ENCODE peak calls at places on chromosomes 3 and 15, in nine cellular contexts. R is cardiac muscle cell; J is colonic mucosa; Z is upper lobe of right lung; M is A549; H is astrocyte; C is CD4-positive, alpha-beta T cell; L is IMR-90; B is transverse colon. O is an unnamed sample. For H3K9me3, the result is how much of the 10 kb centered on the place peaks cover.

GRCh38 chr3:72523409-72524172 is 324.7 kb downstream of the SHQ1 start:
- DNase-seq in R (no peak), J (peak), Z (no peak), M (no peak), H (no peak), C (no peak), L (no peak), B (peak), O (peak)

GRCh38 chr3:75332784-75333183 is 331.3 kb upstream of the FRG2C start:
- DNase-seq in R (no peak), J (no peak), Z (no peak), M (no peak), H (peak), C (no peak), L (peak), B (no peak), O (no peak)

GRCh38 chr3:188584958-188585689 is 431.2 kb downstream of the LPP start:
- DNase-seq in R (peak), J (no peak), Z (no peak), M (no peak), H (no peak), C (no peak), L (peak), B (no peak), O (no peak)

GRCh38 chr3:160675566-160676124 is 1.3 kb upstream of the ARL14 start:
- DNase-seq in R (no peak), J (peak), Z (no peak), M (no peak), H (no peak), C (no peak), L (no peak), B (no peak), O (no peak)

GRCh38 chr3:53846134-53846850 is at the start of the genes CHDH and IL17RB:
- DNase-seq in R (peak), J (peak), Z (peak), M (peak), H (no peak), C (no peak), L (no peak), B (peak), O (peak)

GRCh38 chr3:58042947-58043707 is 34.9 kb downstream of the FLNB start:
- DNase-seq in R (no peak), J (no peak), Z (no peak), M (no peak), H (no peak), C (no peak), L (no peak), B (no peak), O (no peak)

GRCh38 chr3:45647148-45647619 is 42.0 kb upstream of the SACM1L start:
- DNase-seq in R (no peak), J (peak), Z (no peak), M (peak), H (peak), C (no peak), L (peak), B (no peak), O (no peak)

GRCh38 chr3:112032377-112032776 is 2.2 kb upstream of the TMPRSS7 start:
- DNase-seq in R (peak), J (no peak), Z (no peak), M (no peak), H (no peak), C (no peak), L (no peak), B (no peak), O (no peak)

GRCh38 chr3:139935071-139935865 is at the start of gene CLSTN2:
- DNase-seq in R (peak), J (peak), Z (peak), M (peak), H (peak), C (no peak), L (no peak), B (peak), O (no peak)

GRCh38 chr3:172658344-172659245 is 52.3 kb downstream of the NCEH1 start:
- DNase-seq in R (no peak), J (no peak), Z (no peak), M (peak), H (peak), C (no peak), L (peak), B (no peak), O (no peak)

GRCh38 chr3:138336454-138336853 is 6.8 kb upstream of the NME9 start:
- DNase-seq in R (no peak), J (no peak), Z (no peak), M (no peak), H (no peak), C (no peak), L (no peak), B (no peak), O (no peak)

GRCh38 chr3:110180733-110181132 is 843.4 kb upstream of the DPPA4 start:
- DNase-seq in R (no peak), J (no peak), Z (no peak), M (no peak), H (no peak), C (no peak), L (peak), B (no peak), O (no peak)

GRCh38 chr3:187021748-187022402 is 91.5 kb downstream of the ST6GAL1 start:
- DNase-seq in R (no peak), J (peak), Z (no peak), M (peak), H (no peak), C (no peak), L (no peak), B (no peak), O (no peak)

GRCh38 chr15:36887214-36888017 is 212.9 kb downstream of the MEIS2 start:
- DNase-seq in R (peak), J (no peak), Z (no peak), M (no peak), H (peak), C (no peak), L (no peak), B (no peak), O (no peak)

GRCh38 chr3:181265750-181266333 is 276.3 kb upstream of the DNAJC19 start:
- DNase-seq in R (no peak), J (no peak), Z (no peak), M (no peak), H (no peak), C (no peak), L (no peak), B (no peak), O (no peak)

GRCh38 chr15:35624881-35625280 is 78.9 kb upstream of the DPH6 start:
- DNase-seq in R (no peak), J (peak), Z (peak), M (no peak), H (peak), C (no peak), L (peak), B (no peak), O (peak)

GRCh38 chr3:11305509-11305908 is 33.3 kb downstream of the ATG7 start:
- DNase-seq in R (no peak), J (no peak), Z (no peak), M (peak), H (no peak), C (no peak), L (peak), B (no peak), O (no peak)

GRCh38 chr3:168165390-168166269 is 69.9 kb upstream of the GOLIM4 start:
- DNase-seq in R (peak), J (peak), Z (no peak), M (peak), H (peak), C (no peak), L (peak), B (peak), O (peak)

GRCh38 chr3:102238362-102238761 is 196.5 kb upstream of the ZPLD1 start:
- DNase-seq in R (no peak), J (peak), Z (no peak), M (no peak), H (no peak), C (no peak), L (no peak), B (peak), O (no peak)

GRCh38 chr3:122169911-122170310 is 13.6 kb upstream of the CASR start:
- DNase-seq in R (no peak), J (no peak), Z (no peak), M (no peak), H (no peak), C (no peak), L (no peak), B (no peak), O (no peak)

GRCh38 chr3:160588023-160588422 is 22.7 kb upstream of the KPNA4 start:
- DNase-seq in R (no peak), J (no peak), Z (no peak), M (no peak), H (no peak), C (no peak), L (no peak), B (no peak), O (no peak)

GRCh38 chr15:49036650-49037545 is 9.3 kb downstream of the SECISBP2L start:
- DNase-seq in R (no peak), J (no peak), Z (no peak), M (no peak), H (peak), C (no peak), L (peak), B (no peak), O (no peak)

GRCh38 chr15:95208071-95208470 is 976.7 kb downstream of the MCTP2 start:
- DNase-seq in R (no peak), J (no peak), Z (no peak), M (no peak), H (no peak), C (no peak), L (no peak), B (no peak), O (no peak)

DNA sequence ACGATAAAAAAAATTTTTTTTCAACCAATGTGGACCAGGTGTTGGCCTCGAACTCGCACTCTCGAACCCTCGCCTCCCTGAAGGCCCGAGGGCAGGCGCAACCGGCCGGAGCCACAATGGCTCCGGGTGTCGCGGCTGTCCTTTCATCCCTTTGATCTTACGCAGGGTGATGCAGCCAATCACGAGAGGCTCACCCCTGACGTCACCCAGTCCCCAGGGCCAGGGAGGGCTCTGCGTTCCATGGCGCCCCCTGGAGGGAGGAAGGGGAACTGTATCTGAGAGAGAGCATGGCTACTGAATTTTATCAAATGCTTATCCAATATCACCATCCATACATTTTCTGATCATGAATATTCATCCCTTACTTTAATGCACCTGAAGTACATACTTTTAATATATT is 15.4 kb upstream of the GMNC start:
- DNase-seq in R (no peak), J (no peak), Z (no peak), M (peak), H (no peak), C (no peak), L (no peak), B (no peak), O (no peak)
- TF ChIP-seq CTCF in R (peak), J (no peak), Z (peak), M (no peak), H (no peak), C (no peak), L (no peak), B (no peak), O (no peak)

DNA sequence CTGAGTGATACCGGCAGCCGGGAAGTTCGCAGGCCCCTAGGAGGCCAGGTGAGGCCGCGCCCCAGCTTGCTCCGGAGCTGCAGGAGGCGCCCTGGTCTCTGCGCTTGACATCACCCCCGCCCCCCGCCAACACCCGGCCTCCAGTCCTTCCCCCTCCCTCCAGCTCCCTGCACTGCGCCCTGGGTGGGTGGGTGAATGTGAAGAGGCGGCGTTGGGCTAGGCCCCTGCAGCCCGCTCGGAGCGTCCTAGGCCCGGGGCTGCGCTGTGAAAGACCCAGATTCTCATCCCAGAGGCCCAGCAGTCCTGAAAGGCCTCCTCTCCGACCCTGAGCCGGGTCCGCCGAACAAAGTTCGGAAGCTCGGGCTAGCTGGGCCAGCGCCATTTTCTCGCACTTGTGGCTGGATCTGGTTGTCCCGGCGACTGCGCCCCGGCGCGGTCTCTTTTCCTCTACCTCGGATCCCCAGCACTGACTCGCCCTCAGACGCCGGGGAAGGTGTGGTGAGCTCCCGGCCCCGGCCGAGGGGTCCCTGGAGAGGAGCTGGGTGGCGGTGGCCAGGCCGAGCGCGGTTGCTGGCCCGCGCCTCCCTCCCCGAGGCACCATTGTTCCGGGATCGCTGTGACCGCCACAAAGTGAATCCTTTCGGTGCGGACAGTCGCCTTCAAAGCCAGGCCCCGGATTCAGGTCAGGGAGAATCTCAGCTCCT is 12.9 kb downstream of the ZIC4 start:
- DNase-seq in R (peak), J (no peak), Z (no peak), M (no peak), H (no peak), C (no peak), L (no peak), B (no peak), O (no peak)
- H3K9me3 ChIP-seq in R (under half), J (under half), Z (under half), M (under half), H (under half), C (under half), L (under half), B (under half), O (under half)

DNA sequence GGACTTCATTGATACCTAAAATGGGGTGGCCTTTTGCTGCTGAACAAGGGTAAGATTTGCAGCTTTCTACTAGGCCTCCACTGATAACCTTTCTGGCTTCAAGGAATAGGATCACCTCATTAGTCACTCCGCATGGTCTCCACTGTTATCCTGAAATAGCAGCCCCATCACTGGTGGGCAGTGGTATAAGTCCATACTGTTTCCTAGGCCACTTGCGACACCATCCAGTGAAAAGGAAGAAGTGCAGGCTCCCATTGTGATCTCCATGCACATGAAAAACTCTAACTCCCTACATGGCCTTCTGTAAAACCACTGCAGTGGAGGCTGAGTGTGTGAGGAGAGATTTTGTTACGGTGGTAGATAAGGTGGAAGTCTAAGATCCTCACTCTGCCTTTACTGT is 1455.9 kb downstream of the SI start:
- DNase-seq in R (peak), J (no peak), Z (no peak), M (peak), H (no peak), C (no peak), L (no peak), B (no peak), O (no peak)
- TF ChIP-seq CTCF in R (no peak), J (no peak), Z (no peak), M (no peak), H (peak), C (no peak), L (no peak), B (no peak), O (no peak)

GRCh38 chr15:26433060-26433459 is 339.8 kb downstream of the GABRB3 start:
- DNase-seq in R (no peak), J (no peak), Z (no peak), M (no peak), H (no peak), C (no peak), L (no peak), B (no peak), O (no peak)
- H3K9me3 ChIP-seq in R (under half), J (under half), Z (under half), M (under half), H (under half), C (under half), L (under half), B (under half), O (under half)

GRCh38 chr3:179872842-179873241 is 163.9 kb downstream of the PEX5L start:
- DNase-seq in R (no peak), J (no peak), Z (no peak), M (no peak), H (no peak), C (no peak), L (no peak), B (no peak), O (no peak)
- TF ChIP-seq CTCF in R (no peak), J (no peak), Z (no peak), M (no peak), H (no peak), C (no peak), L (no peak), B (no peak), O (no peak)

DNA sequence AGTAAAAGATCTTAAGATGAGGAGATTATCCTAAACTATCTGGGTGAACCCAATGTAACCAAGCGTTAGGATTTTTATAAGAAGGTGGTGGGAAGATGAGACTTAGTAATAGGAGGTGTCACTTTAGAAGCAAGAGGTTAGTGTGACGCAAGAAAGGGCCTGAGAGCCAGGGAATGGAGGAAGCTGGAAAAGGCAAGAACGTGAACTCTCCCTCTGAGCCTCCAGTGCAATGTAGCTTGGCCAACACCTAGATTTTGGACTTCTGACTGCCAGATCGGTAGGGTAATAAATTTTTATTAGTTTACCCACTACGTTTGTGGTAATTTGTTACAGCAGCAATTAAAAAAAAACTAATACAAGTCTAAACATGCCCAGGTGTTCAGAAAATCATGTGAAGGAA is 20.8 kb upstream of the CNTN6 start:
- DNase-seq in R (no peak), J (no peak), Z (no peak), M (no peak), H (no peak), C (no peak), L (no peak), B (no peak), O (no peak)
- H3K9me3 ChIP-seq in R (under half), J (under half), Z (under half), M (under half), H (under half), C (under half), L (under half), B (under half), O (under half)

DNA sequence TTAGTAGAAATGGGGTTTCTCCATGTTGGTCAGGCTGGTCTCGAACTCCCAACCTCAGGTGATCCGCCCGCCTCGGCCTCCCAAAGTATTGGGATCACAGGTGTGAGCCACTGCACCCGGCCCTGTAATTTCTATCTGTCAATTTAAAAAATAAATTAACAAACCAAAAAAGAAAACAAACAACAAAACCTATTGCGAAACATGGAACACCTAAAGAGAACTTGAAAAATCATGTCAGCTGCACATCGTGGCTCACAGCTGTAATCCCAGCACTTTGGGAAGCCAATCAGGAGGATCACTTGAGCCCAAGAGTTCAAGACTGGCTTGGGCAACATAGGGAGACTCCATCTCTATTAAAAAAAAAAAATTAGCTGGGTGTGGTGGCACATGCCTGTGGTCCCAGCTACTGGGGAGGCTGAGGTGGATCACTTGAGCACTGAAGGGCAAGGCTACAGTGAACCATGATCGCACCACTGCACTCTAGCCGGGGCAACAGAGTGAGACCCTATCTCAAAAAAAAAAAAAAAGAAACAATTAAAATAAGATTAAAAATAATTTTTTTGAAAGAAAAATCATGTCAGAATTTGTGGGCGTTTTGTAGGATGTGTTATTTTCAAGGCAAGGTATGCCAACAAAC is 19.6 kb downstream of the PARP6 start:
- DNase-seq in R (no peak), J (no peak), Z (no peak), M (no peak), H (no peak), C (no peak), L (no peak), B (no peak), O (no peak)
- TF ChIP-seq CTCF in R (no peak), J (no peak), Z (no peak), M (no peak), H (no peak), C (no peak), L (no peak), B (no peak), O (no peak)

DNA sequence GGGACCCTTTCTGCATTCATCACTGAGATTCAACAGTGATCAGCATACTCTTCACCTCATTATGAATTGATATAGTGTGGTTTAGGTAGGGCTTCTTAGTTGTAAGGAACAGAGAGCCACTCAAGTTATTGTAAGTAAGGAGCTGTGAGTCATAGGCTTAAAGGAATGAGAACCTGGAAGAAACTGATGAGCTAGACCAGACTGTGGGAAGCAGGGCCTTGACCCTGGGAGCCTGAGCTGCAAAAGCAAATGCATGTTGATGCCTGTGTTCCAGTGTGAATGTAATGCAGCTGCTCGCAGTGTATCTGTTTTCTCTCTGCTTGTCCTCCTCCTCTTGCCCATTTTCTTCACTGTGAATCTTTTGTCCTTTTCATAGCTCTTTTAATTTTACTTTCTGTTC is 13.6 kb downstream of the ZKSCAN7 start:
- DNase-seq in R (no peak), J (no peak), Z (no peak), M (no peak), H (peak), C (no peak), L (peak), B (no peak), O (no peak)
- H3K9me3 ChIP-seq in R (under half), J (under half), Z (under half), M (under half), H (under half), C (under half), L (under half), B (under half), O (half or more)

O was measured in ascending aorta.